ENCODE peak calls at places on chromosome 14, in four cellular contexts. W, Y, X and Z are unnamed samples.
A peak's percentile ranks its signal among the peaks of the same experiment; 100 is the strongest.

GRCh38 chr14:59274991-59275391 is 86.5 kb downstream of the DAAM1 start:
- DNase-seq in W (peak; percentile 67), X (no peak), Y (no peak), Z (no peak)

GRCh38 chr14:69818760-69819191 is 21.7 kb upstream of the SLC10A1 start:
- DNase-seq in W (peak; percentile 55), Y (peak; percentile 60), X (peak; percentile 72), Z (peak; percentile 83)

GRCh38 chr14:78835052-78835451 is 664.9 kb downstream of the NRXN3 start:
- DNase-seq in W (no peak), X (no peak), Y (no peak), Z (no peak)

GRCh38 chr14:55451398-55451797 is 11.0 kb upstream of the TBPL2 start:
- DNase-seq in Y (peak; percentile 25), W (no peak), X (no peak), Z (peak; percentile 84)

GRCh38 chr14:24013654-24014514 is 25.2 kb downstream of the DHRS4L2 start:
- DNase-seq in X (peak; percentile 59), Y (peak; percentile 71), W (peak; percentile 57), Z (peak; percentile 82)

GRCh38 chr14:89681086-89682018 is 264.3 kb upstream of the FOXN3 start:
- DNase-seq in Y (no peak), X (no peak), W (peak; percentile 73), Z (no peak)

GRCh38 chr14:87013583-87013982 is 979.4 kb downstream of the GALC start:
- DNase-seq in Y (peak; percentile 88), X (no peak), W (no peak), Z (no peak)

GRCh38 chr14:60652674-60653387 is 3.6 kb upstream of the SIX1 start:
- DNase-seq in W (no peak), X (no peak), Y (peak; percentile 23), Z (no peak)

GRCh38 chr14:74616507-74616906 is 4.5 kb upstream of the LTBP2 start:
- DNase-seq in X (no peak), Y (peak; percentile 91), W (no peak), Z (peak; percentile 91)
- TF ChIP-seq FOS in X (peak; percentile 21), Y (peak; percentile 93), W (no peak), Z (peak; percentile 99)

GRCh38 chr14:44291516-44291915 is 215.6 kb downstream of the FSCB start:
- DNase-seq in X (no peak), Y (no peak), W (no peak), Z (no peak)
- H2AFZ ChIP-seq in X (no peak overlapping the region), Y (no peak overlapping the region), W (no peak overlapping the region), Z (no peak overlapping the region)

GRCh38 chr14:101231828-101232227 is 328.3 kb upstream of the RTL1 start:
- DNase-seq in X (no peak), W (no peak), Y (no peak), Z (no peak)
- TF ChIP-seq FOS in X (no peak), W (no peak), Y (no peak), Z (no peak)

GRCh38 chr14:82432531-82432930 is 898.9 kb upstream of the SEL1L start:
- DNase-seq in W (no peak), Y (no peak), X (no peak), Z (no peak)
- H2AFZ ChIP-seq in W (no peak overlapping the region), Y (no peak overlapping the region), X (no peak overlapping the region), Z (no peak overlapping the region)

GRCh38 chr14:77052281-77053044 is 24.0 kb upstream of the IRF2BPL start:
- DNase-seq in X (no peak), Y (no peak), W (no peak), Z (no peak)

GRCh38 chr14:77055981-77056380 is 27.5 kb upstream of the IRF2BPL start:
- DNase-seq in X (no peak), Y (no peak), W (no peak), Z (no peak)

GRCh38 chr14:77058082-77058481 is 29.6 kb upstream of the IRF2BPL start:
- DNase-seq in Y (no peak), X (no peak), W (no peak), Z (no peak)

GRCh38 chr14:77051101-77051500 is 22.6 kb upstream of the IRF2BPL start:
- DNase-seq in X (no peak), Y (no peak), W (no peak), Z (no peak)

GRCh38 chr14:77053046-77053841 is 24.7 kb upstream of the IRF2BPL start:
- DNase-seq in Y (peak; percentile 76), X (peak; percentile 71), W (no peak), Z (peak; percentile 81)
- TF ChIP-seq FOS in Y (no peak), X (no peak), W (no peak), Z (no peak)

DNA sequence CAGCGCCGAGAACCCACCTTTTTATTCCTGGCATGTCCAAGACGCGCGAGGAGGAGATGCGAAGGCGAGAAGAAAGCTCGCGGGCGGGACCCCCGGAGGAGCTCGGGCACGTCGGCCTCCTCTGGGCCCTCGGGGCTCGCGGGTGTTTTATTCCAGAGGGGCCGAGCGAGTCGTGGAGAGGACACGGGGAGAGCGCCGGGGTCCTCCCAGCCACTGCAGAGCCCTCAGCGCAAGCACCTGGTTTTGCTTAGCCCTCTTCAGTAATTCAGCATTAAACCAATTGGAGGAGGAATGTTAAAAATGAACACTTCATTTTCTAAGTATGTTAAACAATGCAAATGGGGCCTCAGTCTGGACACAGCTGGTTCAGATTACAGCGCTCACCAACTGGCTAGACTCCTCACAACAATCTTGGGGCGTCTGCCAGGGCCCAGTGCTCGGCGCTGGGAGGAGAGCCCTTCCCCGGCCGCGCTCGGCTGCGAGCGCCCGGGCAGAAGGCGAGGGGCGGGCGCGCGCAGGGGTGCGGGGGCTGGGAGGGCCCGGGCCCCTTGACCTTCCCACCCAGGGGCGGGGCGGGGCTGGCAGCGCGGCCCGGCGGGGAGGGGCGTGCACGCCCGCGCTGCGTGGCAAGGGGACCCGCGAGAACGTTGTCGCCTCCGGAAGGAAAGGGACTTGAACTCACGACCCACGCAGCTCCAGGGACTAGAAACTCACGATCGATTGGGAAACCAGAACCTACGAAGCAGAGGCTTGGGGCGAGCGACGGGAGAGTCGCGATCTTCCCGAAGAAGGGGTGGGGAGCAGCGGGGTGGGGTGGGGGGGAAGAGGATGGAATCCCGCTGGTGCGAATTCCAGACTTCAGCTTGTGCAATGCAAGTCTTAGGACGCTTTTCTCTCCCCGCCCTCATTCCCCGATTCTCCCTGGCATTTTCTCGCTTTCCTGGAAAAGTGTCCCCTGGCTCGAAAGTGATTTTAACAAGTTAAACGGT is at the start of gene FBLN5:
- DNase-seq in X (peak; percentile 55), Y (peak; percentile 88), W (no peak), Z (peak; percentile 52)
- H2AFZ ChIP-seq in X (no peak within 1 kb of the TSS), Y (peak within 1 kb of the TSS; percentile 92), W (no peak within 1 kb of the TSS), Z (peak within 1 kb of the TSS; percentile 68)